ENCODE peak calls at places on chromosomes 6 and 20, in four cellular contexts. U, S, X and N are unnamed samples.

GRCh38 chr20:22449115-22449973 is 135.0 kb downstream of the FOXA2 start:
- DNase-seq in U (no peak), S (no peak), X (no peak), N (no peak)

GRCh38 chr20:51636123-51636522 is 93.6 kb upstream of the NFATC2 start:
- DNase-seq in U (no peak), S (peak), X (peak), N (no peak)

GRCh38 chr6:34226731-34227586 is 9.7 kb upstream of the HMGA1 start:
- DNase-seq in U (no peak), S (no peak), X (no peak), N (no peak)

GRCh38 chr6:74248966-74249365 is 553.0 kb downstream of the CD109 start:
- DNase-seq in U (no peak), S (peak), X (no peak), N (no peak)

GRCh38 chr6:16764188-16764950 is 3.1 kb upstream of the ATXN1 start:
- DNase-seq in U (no peak), S (peak), X (peak), N (peak)

GRCh38 chr6:81241717-81242116 is 510.8 kb downstream of the TENT5A start:
- DNase-seq in U (no peak), S (peak), X (peak), N (peak)

GRCh38 chr6:170135461-170135820 is 155.4 kb downstream of the DLL1 start:
- DNase-seq in U (no peak), S (no peak), X (no peak), N (no peak)

GRCh38 chr6:29424575-29424974 is 9.8 kb downstream of the OR12D1 start:
- DNase-seq in U (no peak), S (no peak), X (no peak), N (no peak)

GRCh38 chr6:88612631-88613030 is 350.8 kb downstream of the RNGTT start:
- DNase-seq in U (no peak), S (no peak), X (no peak), N (no peak)

GRCh38 chr6:14502551-14502950 is 385.0 kb downstream of the CD83 start:
- DNase-seq in U (no peak), S (peak), X (no peak), N (peak)

GRCh38 chr20:18645196-18645745 is 57.4 kb downstream of the DTD1 start:
- DNase-seq in U (no peak), S (no peak), X (no peak), N (no peak)

GRCh38 chr6:151385177-151385576 is 6.2 kb downstream of the ZBTB2 start:
- DNase-seq in U (no peak), S (no peak), X (no peak), N (no peak)

GRCh38 chr20:43955244-43956191 is 40.9 kb downstream of the TOX2 start:
- DNase-seq in U (no peak), S (peak), X (peak), N (peak)

GRCh38 chr20:2658414-2659354 is 5.3 kb downstream of the IDH3B start:
- DNase-seq in U (no peak), S (peak), X (no peak), N (peak)

GRCh38 chr6:11232968-11233626 is 629 bp upstream of the NEDD9 start:
- DNase-seq in U (no peak), S (peak), X (no peak), N (no peak)

GRCh38 chr6:140058846-140059245 is 684.4 kb upstream of the CITED2 start:
- DNase-seq in U (no peak), S (no peak), X (no peak), N (no peak)
- H3K4me3 ChIP-seq in U (no peak), S (no peak), X (no peak), N (no peak)

DNA sequence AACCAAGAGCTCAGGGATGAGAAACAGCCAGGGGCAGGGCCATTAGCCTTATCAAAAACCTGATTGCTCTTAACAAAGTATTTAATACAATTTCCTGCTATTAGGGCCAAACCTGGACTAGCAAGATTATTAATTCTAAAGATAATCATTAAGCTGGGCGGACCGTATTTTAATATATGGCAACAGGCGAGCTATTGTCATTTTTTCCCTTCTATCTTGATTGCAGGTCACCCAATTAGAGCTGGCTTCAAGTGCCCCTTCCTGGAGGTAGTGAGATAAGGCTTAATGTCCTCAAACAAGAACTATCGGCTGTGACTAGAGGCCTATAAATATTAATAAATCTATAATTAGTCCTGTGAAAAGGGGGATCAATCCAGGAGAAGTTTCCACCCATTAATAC is 66.0 kb upstream of the BLCAP start:
- DNase-seq in U (no peak), S (no peak), X (no peak), N (no peak)
- TF ChIP-seq CTCF in U (no peak), S (no peak), X (no peak), N (no peak)

GRCh38 chr6:28161410-28162079 is 19.9 kb downstream of the ZKSCAN8 start:
- DNase-seq in U (peak), S (no peak), X (peak), N (peak)
- H3K4me3 ChIP-seq in U (peak), S (no peak), X (peak), N (peak)

GRCh38 chr6:44127186-44128019 is at the start of the genes MRPL14 and TMEM63B:
- DNase-seq in U (peak), S (peak), X (peak), N (peak)

GRCh38 chr6:44129841-44130322 is 2.5 kb downstream of the TMEM63B start:
- DNase-seq in U (no peak), S (no peak), X (no peak), N (no peak)

GRCh38 chr6:44126320-44127149 is 717 bp downstream of the MRPL14 start:
- DNase-seq in U (peak), S (peak), X (peak), N (peak)

GRCh38 chr6:44131880-44132279 is 4.5 kb downstream of the TMEM63B start:
- DNase-seq in U (no peak), S (no peak), X (no peak), N (no peak)

GRCh38 chr6:44128020-44128917 is 915 bp downstream of the TMEM63B start:
- DNase-seq in U (peak), S (peak), X (peak), N (peak)
- TF ChIP-seq CTCF in U (no peak), S (peak), X (no peak), N (no peak)

GRCh38 chr6:117548797-117549301 is 53.5 kb downstream of the GOPC start:
- DNase-seq in U (no peak), S (peak), X (peak), N (no peak)
- H3K4me3 ChIP-seq in U (no peak), S (peak), X (peak), N (no peak)

DNA sequence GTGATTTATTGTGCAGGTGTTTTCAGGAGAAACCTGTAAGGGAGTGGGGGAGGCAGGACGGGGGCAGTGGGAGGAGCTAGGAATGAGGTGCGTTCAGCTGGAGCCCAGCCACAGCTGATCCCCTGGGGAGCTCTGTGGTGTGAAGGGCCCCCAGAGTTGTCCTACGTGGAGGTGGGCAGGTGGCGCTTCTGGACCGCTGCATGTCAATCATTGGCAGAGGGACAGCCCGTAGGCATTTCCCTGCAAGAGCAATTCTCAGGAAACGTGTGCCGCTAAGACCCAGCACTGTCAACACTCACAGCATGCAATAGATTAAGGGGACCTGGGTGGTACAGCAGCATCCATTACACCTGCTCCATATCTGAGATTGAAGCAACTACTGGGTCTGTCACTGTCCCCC is 88.0 kb downstream of the PRND start:
- DNase-seq in U (no peak), S (no peak), X (no peak), N (no peak)
- TF ChIP-seq CTCF in U (no peak), S (no peak), X (no peak), N (no peak)

DNA sequence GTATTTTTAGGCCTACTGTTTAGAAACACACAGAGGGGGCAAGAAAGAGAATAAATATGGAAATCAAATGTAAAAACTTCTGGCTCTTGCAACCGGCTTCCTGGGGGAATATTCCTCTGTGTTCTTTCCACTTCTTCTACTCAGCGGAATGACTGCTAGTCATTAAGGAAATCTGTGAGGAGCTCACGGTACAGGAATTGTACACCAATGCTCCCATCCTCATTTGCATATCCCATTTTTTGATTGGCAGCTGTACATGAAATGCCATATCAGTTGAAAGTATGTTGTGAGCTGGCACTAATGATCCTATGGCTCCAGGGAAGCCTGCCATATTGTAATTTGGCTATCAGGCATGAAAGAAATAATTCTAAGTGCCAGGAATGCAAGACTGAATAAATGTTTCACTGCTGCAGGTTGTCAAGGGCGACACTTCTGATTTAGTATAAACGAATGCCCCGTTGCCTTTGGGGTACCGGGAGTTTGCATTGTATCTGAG is 207.4 kb downstream of the ZNF217 start:
- DNase-seq in U (no peak), S (no peak), X (no peak), N (no peak)
- H3K4me3 ChIP-seq in U (no peak), S (no peak), X (no peak), N (no peak)